ENCODE peak calls at places on chromosomes 13 and 19, in seven cellular contexts. One of them, this sample, is unnamed.

GRCh38 chr13:42883142-42883541 is 101.8 kb downstream of the FAM216B start:
- DNase-seq in stimulated activated effector memory CD8-positive, alpha-beta T cell treated with anti-CD3 and anti-CD28 coated beads, Interleukin-12 subunit alpha, Interleukin-12 subunit beta, amount 100 ng/mL, for 72 hours: no peak
- DNase-seq in NCI-H1105 treated with DMSO at 0.1 percent for 48 hours: no peak
- DNase-seq in lower leg skin: no peak
- DNase-seq in left cardiac atrium: no peak
- DNase-seq in NCI-H1092: no peak
- DNase-seq in T-helper 9 cell: no peak
- DNase-seq in this sample: no peak

GRCh38 chr13:73401769-73402168 is 343.0 kb downstream of the KLF5 start:
- DNase-seq in NCI-H1105 treated with DMSO at 0.1 percent for 48 hours: no peak
- DNase-seq in stimulated activated effector memory CD8-positive, alpha-beta T cell treated with anti-CD3 and anti-CD28 coated beads, Interleukin-12 subunit alpha, Interleukin-12 subunit beta, amount 100 ng/mL, for 72 hours: no peak
- DNase-seq in left cardiac atrium: no peak
- DNase-seq in lower leg skin: no peak
- DNase-seq in NCI-H1092: no peak
- DNase-seq in T-helper 9 cell: no peak
- DNase-seq in this sample: no peak

GRCh38 chr13:23899555-23899954 is 2.3 kb upstream of the C1QTNF9B start:
- DNase-seq in T-helper 9 cell: no peak
- DNase-seq in NCI-H1092: no peak
- DNase-seq in stimulated activated effector memory CD8-positive, alpha-beta T cell treated with anti-CD3 and anti-CD28 coated beads, Interleukin-12 subunit alpha, Interleukin-12 subunit beta, amount 100 ng/mL, for 72 hours: no peak
- DNase-seq in NCI-H1105 treated with DMSO at 0.1 percent for 48 hours: peak
- DNase-seq in left cardiac atrium: no peak
- DNase-seq in lower leg skin: no peak
- DNase-seq in this sample: peak

GRCh38 chr19:41646589-41647204 is 19.8 kb upstream of the CEACAM4 start:
- DNase-seq in left cardiac atrium: no peak
- DNase-seq in NCI-H1092: no peak
- DNase-seq in T-helper 9 cell: peak
- DNase-seq in NCI-H1105 treated with DMSO at 0.1 percent for 48 hours: no peak
- DNase-seq in stimulated activated effector memory CD8-positive, alpha-beta T cell treated with anti-CD3 and anti-CD28 coated beads, Interleukin-12 subunit alpha, Interleukin-12 subunit beta, amount 100 ng/mL, for 72 hours: peak
- DNase-seq in lower leg skin: no peak
- DNase-seq in this sample: peak

GRCh38 chr13:64075543-64076271 is 2660.1 kb upstream of the PCDH20 start:
- DNase-seq in stimulated activated effector memory CD8-positive, alpha-beta T cell treated with anti-CD3 and anti-CD28 coated beads, Interleukin-12 subunit alpha, Interleukin-12 subunit beta, amount 100 ng/mL, for 72 hours: no peak
- DNase-seq in lower leg skin: no peak
- DNase-seq in NCI-H1092: no peak
- DNase-seq in NCI-H1105 treated with DMSO at 0.1 percent for 48 hours: peak
- DNase-seq in left cardiac atrium: no peak
- DNase-seq in T-helper 9 cell: no peak
- DNase-seq in this sample: peak

GRCh38 chr19:8611890-8612806 is 1.6 kb upstream of the ADAMTS10 start:
- DNase-seq in NCI-H1092: no peak
- DNase-seq in NCI-H1105 treated with DMSO at 0.1 percent for 48 hours: no peak
- DNase-seq in lower leg skin: peak
- DNase-seq in stimulated activated effector memory CD8-positive, alpha-beta T cell treated with anti-CD3 and anti-CD28 coated beads, Interleukin-12 subunit alpha, Interleukin-12 subunit beta, amount 100 ng/mL, for 72 hours: no peak
- DNase-seq in T-helper 9 cell: no peak
- DNase-seq in left cardiac atrium: peak
- DNase-seq in this sample: peak

GRCh38 chr19:50777830-50778303 is 7.6 kb downstream of the GPR32 start:
- DNase-seq in stimulated activated effector memory CD8-positive, alpha-beta T cell treated with anti-CD3 and anti-CD28 coated beads, Interleukin-12 subunit alpha, Interleukin-12 subunit beta, amount 100 ng/mL, for 72 hours: no peak
- DNase-seq in NCI-H1092: no peak
- DNase-seq in left cardiac atrium: no peak
- DNase-seq in T-helper 9 cell: no peak
- DNase-seq in NCI-H1105 treated with DMSO at 0.1 percent for 48 hours: no peak
- DNase-seq in lower leg skin: no peak
- DNase-seq in this sample: no peak

GRCh38 chr19:10508707-10509106 is 5.6 kb upstream of the KEAP1 start:
- DNase-seq in T-helper 9 cell: no peak
- DNase-seq in NCI-H1092: no peak
- DNase-seq in stimulated activated effector memory CD8-positive, alpha-beta T cell treated with anti-CD3 and anti-CD28 coated beads, Interleukin-12 subunit alpha, Interleukin-12 subunit beta, amount 100 ng/mL, for 72 hours: no peak
- DNase-seq in lower leg skin: no peak
- DNase-seq in left cardiac atrium: no peak
- DNase-seq in NCI-H1105 treated with DMSO at 0.1 percent for 48 hours: no peak
- DNase-seq in this sample: no peak

GRCh38 chr13:105196052-105196451 is 1339.4 kb downstream of the EFNB2 start:
- DNase-seq in NCI-H1092: no peak
- DNase-seq in NCI-H1105 treated with DMSO at 0.1 percent for 48 hours: no peak
- DNase-seq in T-helper 9 cell: no peak
- DNase-seq in stimulated activated effector memory CD8-positive, alpha-beta T cell treated with anti-CD3 and anti-CD28 coated beads, Interleukin-12 subunit alpha, Interleukin-12 subunit beta, amount 100 ng/mL, for 72 hours: no peak
- DNase-seq in left cardiac atrium: no peak
- DNase-seq in lower leg skin: no peak
- DNase-seq in this sample: no peak

GRCh38 chr19:2775556-2776430 is 7.3 kb downstream of the SGTA start:
- DNase-seq in NCI-H1105 treated with DMSO at 0.1 percent for 48 hours: no peak
- DNase-seq in left cardiac atrium: peak
- DNase-seq in T-helper 9 cell: peak
- DNase-seq in NCI-H1092: no peak
- DNase-seq in stimulated activated effector memory CD8-positive, alpha-beta T cell treated with anti-CD3 and anti-CD28 coated beads, Interleukin-12 subunit alpha, Interleukin-12 subunit beta, amount 100 ng/mL, for 72 hours: peak
- DNase-seq in lower leg skin: no peak
- DNase-seq in this sample: peak

GRCh38 chr19:20470345-20471119 is 95.0 kb downstream of the ZNF737 start:
- DNase-seq in stimulated activated effector memory CD8-positive, alpha-beta T cell treated with anti-CD3 and anti-CD28 coated beads, Interleukin-12 subunit alpha, Interleukin-12 subunit beta, amount 100 ng/mL, for 72 hours: no peak
- DNase-seq in lower leg skin: no peak
- DNase-seq in NCI-H1105 treated with DMSO at 0.1 percent for 48 hours: no peak
- DNase-seq in NCI-H1092: no peak
- DNase-seq in left cardiac atrium: no peak
- DNase-seq in T-helper 9 cell: no peak
- DNase-seq in this sample: no peak

GRCh38 chr13:37929308-37929707 is 59.7 kb upstream of the TRPC4 start:
- DNase-seq in lower leg skin: no peak
- DNase-seq in stimulated activated effector memory CD8-positive, alpha-beta T cell treated with anti-CD3 and anti-CD28 coated beads, Interleukin-12 subunit alpha, Interleukin-12 subunit beta, amount 100 ng/mL, for 72 hours: no peak
- DNase-seq in left cardiac atrium: no peak
- DNase-seq in T-helper 9 cell: no peak
- DNase-seq in NCI-H1105 treated with DMSO at 0.1 percent for 48 hours: no peak
- DNase-seq in NCI-H1092: no peak
- DNase-seq in this sample: no peak